ENCODE peak calls at places on chromosome 12, in nine cellular contexts. One of them, this sample, is unnamed.

GRCh38 chr12:1984759-1985158 is 19.5 kb downstream of the DCP1B start:
- DNase-seq in COLO829: no peak
- DNase-seq in MV-4-11: no peak
- DNase-seq in T-helper 2 cell: no peak
- DNase-seq in neural progenitor cell: no peak
- DNase-seq in heart left ventricle: no peak
- DNase-seq in T follicular helper cell: no peak
- DNase-seq in activated T-cell treated with anti-CD3 and anti-CD28 coated beads, Interleukin-2, amount 50 U/mL, for 72 hours: no peak
- DNase-seq in CD8-positive, alpha-beta memory T cell: no peak
- DNase-seq in this sample: no peak

GRCh38 chr12:84502907-84503787 is 409.5 kb downstream of the SLC6A15 start:
- DNase-seq in COLO829: peak; percentile 72
- DNase-seq in MV-4-11: peak; percentile 15
- DNase-seq in T-helper 2 cell: no peak
- DNase-seq in neural progenitor cell: peak; percentile 77
- DNase-seq in heart left ventricle: no peak
- DNase-seq in T follicular helper cell: no peak
- DNase-seq in activated T-cell treated with anti-CD3 and anti-CD28 coated beads, Interleukin-2, amount 50 U/mL, for 72 hours: peak; percentile 25
- DNase-seq in CD8-positive, alpha-beta memory T cell: no peak
- DNase-seq in this sample: no peak

GRCh38 chr12:94429191-94429590 is 30.5 kb downstream of the CEP83 start:
- DNase-seq in COLO829: no peak
- DNase-seq in MV-4-11: no peak
- DNase-seq in T-helper 2 cell: no peak
- DNase-seq in neural progenitor cell: peak; percentile 49
- DNase-seq in heart left ventricle: no peak
- DNase-seq in T follicular helper cell: no peak
- DNase-seq in activated T-cell treated with anti-CD3 and anti-CD28 coated beads, Interleukin-2, amount 50 U/mL, for 72 hours: no peak
- DNase-seq in CD8-positive, alpha-beta memory T cell: no peak
- DNase-seq in this sample: no peak

GRCh38 chr12:122834229-122834920 is 882 bp upstream of the HIP1R start:
- DNase-seq in COLO829: peak; percentile 60
- DNase-seq in MV-4-11: no peak
- DNase-seq in T-helper 2 cell: no peak
- DNase-seq in neural progenitor cell: peak; percentile 95
- DNase-seq in heart left ventricle: no peak
- DNase-seq in T follicular helper cell: no peak
- DNase-seq in activated T-cell treated with anti-CD3 and anti-CD28 coated beads, Interleukin-2, amount 50 U/mL, for 72 hours: no peak
- DNase-seq in CD8-positive, alpha-beta memory T cell: no peak
- DNase-seq in this sample: no peak

GRCh38 chr12:63904653-63905052 is 60.2 kb downstream of the SRGAP1 start:
- DNase-seq in COLO829: no peak
- DNase-seq in MV-4-11: no peak
- DNase-seq in T-helper 2 cell: no peak
- DNase-seq in neural progenitor cell: no peak
- DNase-seq in heart left ventricle: no peak
- DNase-seq in T follicular helper cell: no peak
- DNase-seq in activated T-cell treated with anti-CD3 and anti-CD28 coated beads, Interleukin-2, amount 50 U/mL, for 72 hours: no peak
- DNase-seq in CD8-positive, alpha-beta memory T cell: no peak
- DNase-seq in this sample: no peak

GRCh38 chr12:60072911-60073310 is 477.1 kb downstream of the SLC16A7 start:
- DNase-seq in COLO829: peak; percentile 65
- DNase-seq in MV-4-11: no peak
- DNase-seq in T-helper 2 cell: no peak
- DNase-seq in neural progenitor cell: no peak
- DNase-seq in heart left ventricle: no peak
- DNase-seq in T follicular helper cell: no peak
- DNase-seq in activated T-cell treated with anti-CD3 and anti-CD28 coated beads, Interleukin-2, amount 50 U/mL, for 72 hours: no peak
- DNase-seq in CD8-positive, alpha-beta memory T cell: no peak
- DNase-seq in this sample: no peak

GRCh38 chr12:13911756-13912554 is 69.4 kb downstream of the GRIN2B start:
- DNase-seq in COLO829: no peak
- DNase-seq in MV-4-11: no peak
- DNase-seq in T-helper 2 cell: no peak
- DNase-seq in neural progenitor cell: no peak
- DNase-seq in heart left ventricle: no peak
- DNase-seq in T follicular helper cell: no peak
- DNase-seq in activated T-cell treated with anti-CD3 and anti-CD28 coated beads, Interleukin-2, amount 50 U/mL, for 72 hours: no peak
- DNase-seq in CD8-positive, alpha-beta memory T cell: no peak
- DNase-seq in this sample: no peak

GRCh38 chr12:129084875-129085826 is 231.9 kb downstream of the GLT1D1 start:
- DNase-seq in COLO829: no peak
- DNase-seq in MV-4-11: no peak
- DNase-seq in T-helper 2 cell: no peak
- DNase-seq in neural progenitor cell: no peak
- DNase-seq in heart left ventricle: no peak
- DNase-seq in T follicular helper cell: no peak
- DNase-seq in activated T-cell treated with anti-CD3 and anti-CD28 coated beads, Interleukin-2, amount 50 U/mL, for 72 hours: no peak
- DNase-seq in CD8-positive, alpha-beta memory T cell: no peak
- DNase-seq in this sample: no peak

GRCh38 chr12:79424109-79424721 is 266.5 kb downstream of the PAWR start:
- DNase-seq in COLO829: no peak
- DNase-seq in MV-4-11: no peak
- DNase-seq in T-helper 2 cell: no peak
- DNase-seq in neural progenitor cell: peak; percentile 24
- DNase-seq in heart left ventricle: no peak
- DNase-seq in T follicular helper cell: no peak
- DNase-seq in activated T-cell treated with anti-CD3 and anti-CD28 coated beads, Interleukin-2, amount 50 U/mL, for 72 hours: no peak
- DNase-seq in CD8-positive, alpha-beta memory T cell: no peak
- DNase-seq in this sample: no peak

GRCh38 chr12:22190-22529 is 44.4 kb upstream of the IQSEC3 start:
- DNase-seq in COLO829: no peak
- DNase-seq in MV-4-11: no peak
- DNase-seq in T-helper 2 cell: no peak
- DNase-seq in neural progenitor cell: no peak
- DNase-seq in heart left ventricle: no peak
- DNase-seq in T follicular helper cell: no peak
- DNase-seq in activated T-cell treated with anti-CD3 and anti-CD28 coated beads, Interleukin-2, amount 50 U/mL, for 72 hours: no peak
- DNase-seq in CD8-positive, alpha-beta memory T cell: no peak
- DNase-seq in this sample: no peak

GRCh38 chr12:117494833-117495714 is 133.6 kb upstream of the NOS1 start:
- DNase-seq in COLO829: no peak
- DNase-seq in MV-4-11: no peak
- DNase-seq in T-helper 2 cell: no peak
- DNase-seq in neural progenitor cell: peak; percentile 13
- DNase-seq in heart left ventricle: no peak
- DNase-seq in T follicular helper cell: no peak
- DNase-seq in activated T-cell treated with anti-CD3 and anti-CD28 coated beads, Interleukin-2, amount 50 U/mL, for 72 hours: no peak
- DNase-seq in CD8-positive, alpha-beta memory T cell: no peak
- DNase-seq in this sample: no peak

GRCh38 chr12:75658826-75659823 is 147.7 kb upstream of the KRR1 start:
- DNase-seq in COLO829: peak; percentile 74
- DNase-seq in MV-4-11: peak; percentile 58
- DNase-seq in T-helper 2 cell: no peak
- DNase-seq in neural progenitor cell: no peak
- DNase-seq in heart left ventricle: no peak
- DNase-seq in T follicular helper cell: no peak
- DNase-seq in activated T-cell treated with anti-CD3 and anti-CD28 coated beads, Interleukin-2, amount 50 U/mL, for 72 hours: peak; percentile 8
- DNase-seq in CD8-positive, alpha-beta memory T cell: no peak
- DNase-seq in this sample: no peak

GRCh38 chr12:45644521-45644920 is 85.0 kb upstream of the ARID2 start:
- DNase-seq in COLO829: no peak
- DNase-seq in MV-4-11: peak; percentile 97
- DNase-seq in T-helper 2 cell: no peak
- DNase-seq in neural progenitor cell: no peak
- DNase-seq in heart left ventricle: no peak
- DNase-seq in T follicular helper cell: no peak
- DNase-seq in activated T-cell treated with anti-CD3 and anti-CD28 coated beads, Interleukin-2, amount 50 U/mL, for 72 hours: no peak
- DNase-seq in CD8-positive, alpha-beta memory T cell: no peak
- DNase-seq in this sample: no peak

GRCh38 chr12:117363263-117363662 is 1.8 kb upstream of the NOS1 start:
- DNase-seq in COLO829: no peak
- DNase-seq in MV-4-11: no peak
- DNase-seq in T-helper 2 cell: no peak
- DNase-seq in neural progenitor cell: no peak
- DNase-seq in heart left ventricle: no peak
- DNase-seq in T follicular helper cell: no peak
- DNase-seq in activated T-cell treated with anti-CD3 and anti-CD28 coated beads, Interleukin-2, amount 50 U/mL, for 72 hours: no peak
- DNase-seq in CD8-positive, alpha-beta memory T cell: no peak
- DNase-seq in this sample: no peak

GRCh38 chr12:104485651-104486341 is 29.0 kb downstream of the CHST11 start:
- DNase-seq in COLO829: no peak
- DNase-seq in MV-4-11: no peak
- DNase-seq in T-helper 2 cell: peak; percentile 54
- DNase-seq in neural progenitor cell: no peak
- DNase-seq in heart left ventricle: no peak
- DNase-seq in T follicular helper cell: peak; percentile 43
- DNase-seq in activated T-cell treated with anti-CD3 and anti-CD28 coated beads, Interleukin-2, amount 50 U/mL, for 72 hours: peak; percentile 35
- DNase-seq in CD8-positive, alpha-beta memory T cell: peak; percentile 26
- DNase-seq in this sample: no peak

GRCh38 chr12:53298154-53298553 is 1.3 kb upstream of the MYG1 start:
- DNase-seq in COLO829: no peak
- DNase-seq in MV-4-11: peak; percentile 72
- DNase-seq in T-helper 2 cell: no peak
- DNase-seq in neural progenitor cell: no peak
- DNase-seq in heart left ventricle: no peak
- DNase-seq in T follicular helper cell: no peak
- DNase-seq in activated T-cell treated with anti-CD3 and anti-CD28 coated beads, Interleukin-2, amount 50 U/mL, for 72 hours: no peak
- DNase-seq in CD8-positive, alpha-beta memory T cell: no peak
- DNase-seq in this sample: no peak

GRCh38 chr12:76706099-76706498 is 57.8 kb upstream of the ZDHHC17 start:
- DNase-seq in COLO829: no peak
- DNase-seq in MV-4-11: peak; percentile 48
- DNase-seq in T-helper 2 cell: no peak
- DNase-seq in neural progenitor cell: no peak
- DNase-seq in heart left ventricle: no peak
- DNase-seq in T follicular helper cell: no peak
- DNase-seq in activated T-cell treated with anti-CD3 and anti-CD28 coated beads, Interleukin-2, amount 50 U/mL, for 72 hours: no peak
- DNase-seq in CD8-positive, alpha-beta memory T cell: no peak
- DNase-seq in this sample: no peak

GRCh38 chr12:118374126-118374725 is 1.5 kb upstream of the TAOK3 start:
- DNase-seq in COLO829: no peak
- DNase-seq in MV-4-11: no peak
- DNase-seq in T-helper 2 cell: no peak
- DNase-seq in neural progenitor cell: no peak
- DNase-seq in heart left ventricle: no peak
- DNase-seq in T follicular helper cell: no peak
- DNase-seq in activated T-cell treated with anti-CD3 and anti-CD28 coated beads, Interleukin-2, amount 50 U/mL, for 72 hours: no peak
- DNase-seq in CD8-positive, alpha-beta memory T cell: no peak
- DNase-seq in this sample: no peak

GRCh38 chr12:59808317-59808910 is 212.6 kb downstream of the SLC16A7 start:
- DNase-seq in COLO829: peak; percentile 18
- DNase-seq in MV-4-11: peak; percentile 43
- DNase-seq in T-helper 2 cell: no peak
- DNase-seq in neural progenitor cell: peak; percentile 53
- DNase-seq in heart left ventricle: no peak
- DNase-seq in T follicular helper cell: no peak
- DNase-seq in activated T-cell treated with anti-CD3 and anti-CD28 coated beads, Interleukin-2, amount 50 U/mL, for 72 hours: no peak
- DNase-seq in CD8-positive, alpha-beta memory T cell: no peak
- DNase-seq in this sample: no peak

GRCh38 chr12:104670439-104671406 is 214.0 kb downstream of the CHST11 start:
- DNase-seq in COLO829: peak; percentile 50
- DNase-seq in MV-4-11: no peak
- DNase-seq in T-helper 2 cell: no peak
- DNase-seq in neural progenitor cell: no peak
- DNase-seq in heart left ventricle: no peak
- DNase-seq in T follicular helper cell: no peak
- DNase-seq in activated T-cell treated with anti-CD3 and anti-CD28 coated beads, Interleukin-2, amount 50 U/mL, for 72 hours: no peak
- DNase-seq in CD8-positive, alpha-beta memory T cell: no peak
- DNase-seq in this sample: no peak

GRCh38 chr12:22082190-22082701 is 36.2 kb downstream of the CMAS start:
- DNase-seq in COLO829: no peak
- DNase-seq in MV-4-11: no peak
- DNase-seq in T-helper 2 cell: no peak
- DNase-seq in neural progenitor cell: peak; percentile 11
- DNase-seq in heart left ventricle: no peak
- DNase-seq in T follicular helper cell: no peak
- DNase-seq in activated T-cell treated with anti-CD3 and anti-CD28 coated beads, Interleukin-2, amount 50 U/mL, for 72 hours: no peak
- DNase-seq in CD8-positive, alpha-beta memory T cell: no peak
- DNase-seq in this sample: no peak

GRCh38 chr12:50101663-50102062 is 2.1 kb upstream of the GPD1 start:
- DNase-seq in COLO829: no peak
- DNase-seq in MV-4-11: no peak
- DNase-seq in T-helper 2 cell: no peak
- DNase-seq in neural progenitor cell: peak; percentile 72
- DNase-seq in heart left ventricle: no peak
- DNase-seq in T follicular helper cell: no peak
- DNase-seq in activated T-cell treated with anti-CD3 and anti-CD28 coated beads, Interleukin-2, amount 50 U/mL, for 72 hours: no peak
- DNase-seq in CD8-positive, alpha-beta memory T cell: no peak
- DNase-seq in this sample: no peak

GRCh38 chr12:1848741-1849140 is 28.4 kb downstream of the LRTM2 start:
- DNase-seq in COLO829: no peak
- DNase-seq in MV-4-11: no peak
- DNase-seq in T-helper 2 cell: no peak
- DNase-seq in neural progenitor cell: no peak
- DNase-seq in heart left ventricle: no peak
- DNase-seq in T follicular helper cell: no peak
- DNase-seq in activated T-cell treated with anti-CD3 and anti-CD28 coated beads, Interleukin-2, amount 50 U/mL, for 72 hours: no peak
- DNase-seq in CD8-positive, alpha-beta memory T cell: no peak
- DNase-seq in this sample: no peak

GRCh38 chr12:114339626-114340025 is 66.3 kb downstream of the TBX5 start:
- DNase-seq in COLO829: no peak
- DNase-seq in MV-4-11: peak; percentile 70
- DNase-seq in T-helper 2 cell: no peak
- DNase-seq in neural progenitor cell: no peak
- DNase-seq in heart left ventricle: no peak
- DNase-seq in T follicular helper cell: no peak
- DNase-seq in activated T-cell treated with anti-CD3 and anti-CD28 coated beads, Interleukin-2, amount 50 U/mL, for 72 hours: no peak
- DNase-seq in CD8-positive, alpha-beta memory T cell: no peak
- DNase-seq in this sample: no peak

GRCh38 chr12:24133385-24133784 is 183.9 kb upstream of the SOX5 start:
- DNase-seq in COLO829: no peak
- DNase-seq in MV-4-11: no peak
- DNase-seq in T-helper 2 cell: no peak
- DNase-seq in neural progenitor cell: peak; percentile 76
- DNase-seq in heart left ventricle: no peak
- DNase-seq in T follicular helper cell: no peak
- DNase-seq in activated T-cell treated with anti-CD3 and anti-CD28 coated beads, Interleukin-2, amount 50 U/mL, for 72 hours: no peak
- DNase-seq in CD8-positive, alpha-beta memory T cell: no peak
- DNase-seq in this sample: no peak